ENCODE peak calls at places on chromosomes 2 and 18, in six cellular contexts. G is mesothelial cell of epicardium, M is RWPE1, Q is endothelial cell, X is heart right ventricle, I is cardiac fibroblast. K is an unnamed sample.

GRCh38 chr18:75156139-75156750 is 52.7 kb downstream of the PTGR3 start:
- DNase-seq in G (no peak), M (no peak), Q (no peak), X (no peak), I (no peak), K (no peak)

GRCh38 chr18:35289293-35290069 is 548 bp downstream of the ZSCAN30 start:
- DNase-seq in G (peak), M (peak), Q (no peak), X (no peak), I (peak), K (peak)

GRCh38 chr2:118987886-118988285 is 45.9 kb downstream of the MARCO start:
- DNase-seq in G (peak), M (no peak), Q (peak), X (no peak), I (no peak), K (peak)

GRCh38 chr2:113105047-113105446 is 22.4 kb upstream of the IL1RN start:
- DNase-seq in G (no peak), M (peak), Q (no peak), X (no peak), I (peak), K (peak)

GRCh38 chr2:174903243-174903513 is 102.0 kb downstream of the CHN1 start:
- DNase-seq in G (no peak), M (no peak), Q (no peak), X (no peak), I (no peak), K (no peak)

GRCh38 chr2:110173523-110173922 is 31.3 kb downstream of the NPHP1 start:
- DNase-seq in G (no peak), M (peak), Q (no peak), X (no peak), I (peak), K (peak)

GRCh38 chr18:35458271-35458670 is 39.5 kb downstream of the INO80C start:
- DNase-seq in G (no peak), M (no peak), Q (no peak), X (no peak), I (no peak), K (no peak)

GRCh38 chr2:120272763-120273481 is 20.3 kb downstream of the RALB start:
- DNase-seq in G (no peak), M (no peak), Q (no peak), X (no peak), I (no peak), K (no peak)

GRCh38 chr18:62420151-62420512 is 95.0 kb downstream of the TNFRSF11A start:
- DNase-seq in G (no peak), M (no peak), Q (no peak), X (no peak), I (peak), K (peak)

GRCh38 chr18:22347624-22348511 is 69.8 kb downstream of the CTAGE1 start:
- DNase-seq in G (peak), M (no peak), Q (no peak), X (peak), I (no peak), K (no peak)

GRCh38 chr2:235088608-235089020 is 136.8 kb downstream of the SH3BP4 start:
- DNase-seq in G (no peak), M (no peak), Q (no peak), X (no peak), I (peak), K (no peak)

GRCh38 chr2:218221015-218221414 is 4.0 kb downstream of the ARPC2 start:
- DNase-seq in G (no peak), M (no peak), Q (no peak), X (peak), I (no peak), K (no peak)

GRCh38 chr2:204150695-204151240 is 214.2 kb downstream of the ICOS start:
- DNase-seq in G (no peak), M (no peak), Q (no peak), X (no peak), I (no peak), K (no peak)

GRCh38 chr2:46967990-46968647 is 52.5 kb upstream of the MCFD2 start:
- DNase-seq in G (no peak), M (peak), Q (no peak), X (peak), I (peak), K (peak)

GRCh38 chr2:15557947-15558346 is 3.2 kb downstream of the NBAS start:
- DNase-seq in G (no peak), M (no peak), Q (no peak), X (no peak), I (no peak), K (no peak)

GRCh38 chr2:66822186-66822585 is 387.3 kb downstream of the MEIS1 start:
- DNase-seq in G (no peak), M (no peak), Q (no peak), X (no peak), I (no peak), K (no peak)

GRCh38 chr18:69265661-69266060 is 135.0 kb upstream of the DOK6 start:
- DNase-seq in G (no peak), M (no peak), Q (no peak), X (no peak), I (no peak), K (no peak)

GRCh38 chr18:68148862-68149261 is 566.0 kb downstream of the TMX3 start:
- DNase-seq in G (no peak), M (no peak), Q (no peak), X (no peak), I (peak), K (no peak)

GRCh38 chr2:52686935-52687334 is 1080.7 kb upstream of the CHAC2 start:
- DNase-seq in G (no peak), M (no peak), Q (no peak), X (no peak), I (no peak), K (peak)

GRCh38 chr18:13563390-13563805 is 163.0 kb downstream of the FAM210A start:
- DNase-seq in G (no peak), M (no peak), Q (no peak), X (no peak), I (no peak), K (no peak)

GRCh38 chr2:46489430-46489829 is 10.1 kb downstream of the TMEM247 start:
- DNase-seq in G (no peak), M (no peak), Q (no peak), X (no peak), I (no peak), K (no peak)

GRCh38 chr2:148279216-148279615 is 258.3 kb downstream of the MBD5 start:
- DNase-seq in G (no peak), M (no peak), Q (no peak), X (no peak), I (no peak), K (no peak)

DNA sequence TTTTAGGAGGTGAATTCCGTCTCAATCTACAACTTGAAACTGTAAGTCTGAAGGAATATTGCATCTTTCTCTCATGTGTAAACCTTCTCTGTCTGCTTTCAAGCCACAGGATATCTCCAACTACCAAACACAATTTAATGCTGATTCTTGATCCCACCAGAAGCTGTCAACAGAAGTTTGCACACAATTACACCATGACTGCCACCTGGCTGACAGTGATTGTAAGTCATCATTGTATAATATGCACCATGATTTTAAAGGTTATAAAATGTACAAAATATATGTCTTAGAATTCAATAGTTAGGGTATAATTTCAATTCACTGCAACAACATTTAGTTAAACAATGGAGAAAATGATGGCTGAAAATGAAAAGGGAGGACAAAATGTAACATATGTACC is 18.4 kb downstream of the PREPL start:
- DNase-seq in G (no peak), M (peak), Q (no peak), X (no peak), I (peak), K (peak)
- TF ChIP-seq CTCF in G (no peak), M (peak), Q (peak), X (peak), I (peak), K (peak)

GRCh38 chr2:185607943-185608342 is 130.7 kb upstream of the FSIP2 start:
- DNase-seq in G (no peak), M (no peak), Q (no peak), X (no peak), I (no peak), K (no peak)

GRCh38 chr2:185610301-185610700 is 128.3 kb upstream of the FSIP2 start:
- DNase-seq in G (no peak), M (no peak), Q (no peak), X (no peak), I (no peak), K (no peak)

GRCh38 chr2:185608799-185609198 is 129.8 kb upstream of the FSIP2 start:
- DNase-seq in G (no peak), M (peak), Q (no peak), X (no peak), I (peak), K (peak)
- TF ChIP-seq CTCF in G (no peak), M (peak), Q (no peak), X (no peak), I (no peak), K (peak)

GRCh38 chr2:25307949-25308557 is 33.7 kb downstream of the DNMT3A start:
- DNase-seq in G (no peak), M (no peak), Q (no peak), X (no peak), I (no peak), K (no peak)

GRCh38 chr2:25308599-25308998 is 33.1 kb downstream of the DNMT3A start:
- DNase-seq in G (no peak), M (no peak), Q (no peak), X (no peak), I (no peak), K (no peak)

GRCh38 chr2:25310690-25310964 is 31.1 kb downstream of the DNMT3A start:
- DNase-seq in G (no peak), M (no peak), Q (no peak), X (no peak), I (no peak), K (no peak)

GRCh38 chr2:25310965-25311865 is 30.5 kb downstream of the DNMT3A start:
- DNase-seq in G (no peak), M (peak), Q (no peak), X (peak), I (no peak), K (peak)

GRCh38 chr2:25309402-25309801 is 32.3 kb downstream of the DNMT3A start:
- DNase-seq in G (peak), M (no peak), Q (peak), X (no peak), I (peak), K (peak)
- TF ChIP-seq CTCF in G (peak), M (no peak), Q (peak), X (peak), I (peak), K (peak)

GRCh38 chr2:142037744-142038143 is 93.1 kb downstream of the LRP1B start:
- DNase-seq in G (no peak), M (no peak), Q (peak), X (no peak), I (no peak), K (peak)
- TF ChIP-seq CTCF in G (no peak), M (no peak), Q (no peak), X (no peak), I (no peak), K (no peak)

DNA sequence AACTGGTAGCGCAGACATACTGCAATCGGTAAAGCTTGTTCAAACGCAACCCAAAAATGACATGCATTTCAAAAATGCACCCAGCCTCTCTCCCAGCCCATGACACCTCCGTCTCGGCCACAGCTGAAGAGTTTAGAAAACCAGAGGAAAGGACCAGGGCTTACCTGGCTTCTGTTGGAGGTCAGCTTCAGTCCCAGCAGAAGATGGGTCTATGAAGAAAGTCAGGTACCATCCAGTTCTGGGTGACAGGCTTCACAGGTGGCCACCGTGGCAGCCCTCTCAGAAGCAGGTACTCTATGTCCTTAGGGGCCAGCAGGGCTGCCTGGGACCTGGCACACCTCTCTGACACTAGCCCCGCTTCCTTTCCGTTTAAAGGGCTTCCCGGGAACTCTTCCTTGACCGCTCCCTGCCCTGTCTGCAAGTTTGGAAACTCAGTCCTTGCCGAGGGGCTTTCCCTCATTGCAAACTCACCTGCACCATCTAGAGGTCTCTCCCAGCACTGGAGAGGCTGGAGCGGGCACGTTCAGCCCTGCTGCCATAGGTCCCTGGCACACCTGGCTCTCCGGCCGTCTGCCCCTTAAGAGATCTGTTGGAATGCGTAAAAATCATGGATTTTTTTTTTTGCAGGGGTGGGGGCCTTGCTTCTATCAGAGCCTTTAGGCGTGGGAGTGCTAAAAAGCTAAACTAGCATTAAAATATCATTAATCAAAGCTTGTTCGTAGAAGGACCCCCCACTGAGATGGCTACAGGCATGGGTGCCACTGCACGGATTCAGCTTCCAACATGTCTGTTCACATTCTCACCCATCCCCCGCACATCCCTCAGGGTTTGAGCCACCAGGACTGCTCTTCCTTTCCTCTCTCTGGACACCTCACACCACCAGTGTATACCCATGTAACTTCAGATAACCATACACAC is at the start of gene EDAR:
- DNase-seq in G (peak), M (peak), Q (peak), X (no peak), I (peak), K (peak)
- TF ChIP-seq CTCF in G (peak), M (peak), Q (no peak), X (peak), I (peak), K (peak)

GRCh38 chr2:199471443-199472057 is 13.8 kb upstream of the SATB2 start:
- DNase-seq in G (peak), M (peak), Q (peak), X (peak), I (peak), K (peak)
- TF ChIP-seq CTCF in G (peak), M (peak), Q (peak), X (peak), I (peak), K (peak)

GRCh38 chr2:209685963-209686362 is 85.7 kb upstream of the UNC80 start:
- DNase-seq in G (no peak), M (no peak), Q (no peak), X (no peak), I (peak), K (no peak)

GRCh38 chr2:209685340-209685739 is 86.3 kb upstream of the UNC80 start:
- DNase-seq in G (no peak), M (no peak), Q (no peak), X (no peak), I (no peak), K (no peak)

GRCh38 chr2:209687261-209687660 is 84.4 kb upstream of the UNC80 start:
- DNase-seq in G (no peak), M (no peak), Q (no peak), X (no peak), I (no peak), K (peak)

GRCh38 chr2:209688388-209688787 is 83.2 kb upstream of the UNC80 start:
- DNase-seq in G (no peak), M (no peak), Q (no peak), X (no peak), I (peak), K (peak)

GRCh38 chr2:209686417-209686816 is 85.2 kb upstream of the UNC80 start:
- DNase-seq in G (no peak), M (no peak), Q (no peak), X (no peak), I (no peak), K (no peak)
- TF ChIP-seq CTCF in G (no peak), M (no peak), Q (no peak), X (no peak), I (no peak), K (no peak)

K was measured in MCF 10A.